ENCODE peak calls at places on chromosomes 13 and 19, in nine cellular contexts. T is astrocyte of the spinal cord, S is neural progenitor cell, V is lower leg skin, K is tibial nerve, H is breast epithelium, X is IMR-90, G is fibroblast of villous mesenchyme, A is mucosa of descending colon. Z is an unnamed sample.

GRCh38 chr13:31595568-31595967 is 143.8 kb upstream of the RXFP2 start:
- DNase-seq in T (peak), S (no peak), V (no peak), K (no peak), H (no peak), X (no peak), G (no peak), A (no peak), Z (peak)

GRCh38 chr13:97944396-97945029 is 9.0 kb upstream of the IPO5 start:
- DNase-seq in T (peak), S (no peak), V (no peak), K (no peak), H (no peak), X (peak), G (peak), A (no peak), Z (peak)

GRCh38 chr13:46359731-46360130 is 27.3 kb downstream of the RUBCNL start:
- DNase-seq in T (peak), S (no peak), V (no peak), K (no peak), H (no peak), X (peak), G (peak), A (no peak), Z (peak)

GRCh38 chr13:93690139-93690538 is 463.5 kb downstream of the GPC6 start:
- DNase-seq in T (peak), S (peak), V (no peak), K (peak), H (no peak), X (peak), G (peak), A (no peak), Z (no peak)

GRCh38 chr13:21663197-21663596 is 7.7 kb upstream of the FGF9 start:
- DNase-seq in T (no peak), S (no peak), V (no peak), K (no peak), H (no peak), X (no peak), G (no peak), A (no peak), Z (no peak)

GRCh38 chr19:55088021-55088451 is 12.4 kb downstream of the EPS8L1 start:
- DNase-seq in T (no peak), S (no peak), V (no peak), K (no peak), H (no peak), X (no peak), G (no peak), A (peak), Z (no peak)

GRCh38 chr13:53250272-53250875 is 221.8 kb downstream of the OLFM4 start:
- DNase-seq in T (peak), S (peak), V (peak), K (peak), H (no peak), X (peak), G (peak), A (no peak), Z (peak)

GRCh38 chr13:97395437-97396136 is 38.4 kb upstream of the RAP2A start:
- DNase-seq in T (peak), S (no peak), V (no peak), K (no peak), H (no peak), X (peak), G (no peak), A (no peak), Z (peak)

GRCh38 chr19:44002212-44002565 is 568 bp upstream of the ZNF230 start:
- DNase-seq in T (no peak), S (no peak), V (no peak), K (no peak), H (no peak), X (peak), G (peak), A (no peak), Z (no peak)

GRCh38 chr13:80481589-80481988 is 140.7 kb upstream of the SPRY2 start:
- DNase-seq in T (no peak), S (no peak), V (no peak), K (no peak), H (no peak), X (no peak), G (no peak), A (no peak), Z (no peak)

GRCh38 chr13:91328726-91329125 is 18.8 kb upstream of the MIR17HG start:
- DNase-seq in T (no peak), S (no peak), V (no peak), K (no peak), H (no peak), X (no peak), G (no peak), A (no peak), Z (no peak)

GRCh38 chr13:50410921-50411712 is 395.9 kb downstream of the KCNRG start:
- DNase-seq in T (peak), S (no peak), V (no peak), K (no peak), H (no peak), X (peak), G (peak), A (no peak), Z (peak)

GRCh38 chr13:98265669-98266551 is 88.8 kb upstream of the RNF113B start:
- DNase-seq in T (peak), S (no peak), V (no peak), K (peak), H (no peak), X (peak), G (no peak), A (peak), Z (no peak)

GRCh38 chr13:90281709-90282108 is 1065.8 kb upstream of the MIR17HG start:
- DNase-seq in T (no peak), S (no peak), V (no peak), K (no peak), H (no peak), X (no peak), G (no peak), A (no peak), Z (no peak)

GRCh38 chr19:7885818-7886217 is 2.5 kb upstream of the LRRC8E start:
- DNase-seq in T (no peak), S (no peak), V (no peak), K (no peak), H (no peak), X (no peak), G (no peak), A (no peak), Z (no peak)

GRCh38 chr19:19746286-19747213 is 13.6 kb upstream of the ZNF14 start:
- DNase-seq in T (no peak), S (no peak), V (no peak), K (no peak), H (no peak), X (no peak), G (no peak), A (no peak), Z (no peak)

GRCh38 chr13:36428083-36428482 is 4.2 kb upstream of the CCNA1 start:
- DNase-seq in T (no peak), S (no peak), V (no peak), K (no peak), H (no peak), X (no peak), G (peak), A (no peak), Z (no peak)

GRCh38 chr13:112836940-112837339 is 132.1 kb upstream of the MCF2L start:
- DNase-seq in T (no peak), S (no peak), V (no peak), K (no peak), H (no peak), X (no peak), G (no peak), A (no peak), Z (no peak)

GRCh38 chr19:48660854-48661731 is 11.7 kb downstream of the NTN5 start:
- DNase-seq in T (peak), S (peak), V (peak), K (peak), H (no peak), X (peak), G (peak), A (peak), Z (peak)

GRCh38 chr19:48628486-48629296 is 8.5 kb downstream of the DBP start:
- DNase-seq in T (no peak), S (no peak), V (no peak), K (no peak), H (no peak), X (no peak), G (no peak), A (peak), Z (no peak)

GRCh38 chr19:10268077-10268476 is 2.8 kb upstream of the ICAM1 start:
- DNase-seq in T (no peak), S (no peak), V (no peak), K (no peak), H (no peak), X (no peak), G (no peak), A (no peak), Z (no peak)

GRCh38 chr19:55485439-55486011 is 537 bp downstream of the NAT14 start:
- DNase-seq in T (no peak), S (no peak), V (no peak), K (no peak), H (no peak), X (no peak), G (no peak), A (peak), Z (peak)

GRCh38 chr13:114268344-114269280 is 12.8 kb upstream of the UPF3A start:
- DNase-seq in T (peak), S (no peak), V (no peak), K (no peak), H (no peak), X (no peak), G (no peak), A (no peak), Z (no peak)

GRCh38 chr19:33296473-33297060 is 5.8 kb downstream of the CEBPA start:
- DNase-seq in T (no peak), S (no peak), V (no peak), K (no peak), H (peak), X (no peak), G (peak), A (peak), Z (no peak)

GRCh38 chr19:18000981-18001836 is 6.8 kb upstream of the ARRDC2 start:
- DNase-seq in T (peak), S (peak), V (peak), K (peak), H (peak), X (peak), G (peak), A (peak), Z (peak)

GRCh38 chr19:29086182-29086581 is 126.8 kb downstream of the UQCRFS1 start:
- DNase-seq in T (no peak), S (no peak), V (no peak), K (no peak), H (no peak), X (no peak), G (no peak), A (no peak), Z (no peak)

GRCh38 chr19:14409157-14410053 is 9.7 kb downstream of the DDX39A start:
- DNase-seq in T (no peak), S (no peak), V (no peak), K (no peak), H (no peak), X (no peak), G (no peak), A (no peak), Z (no peak)

GRCh38 chr13:103523853-103524252 is 457.6 kb upstream of the SLC10A2 start:
- DNase-seq in T (no peak), S (peak), V (no peak), K (no peak), H (no peak), X (no peak), G (no peak), A (no peak), Z (no peak)

GRCh38 chr19:821976-822773 is 420 bp upstream of the PLPPR3 start:
- DNase-seq in T (no peak), S (peak), V (no peak), K (no peak), H (no peak), X (no peak), G (no peak), A (no peak), Z (no peak)

GRCh38 chr19:51194527-51195315 is 30.2 kb upstream of the CD33 start:
- DNase-seq in T (no peak), S (no peak), V (no peak), K (no peak), H (no peak), X (no peak), G (no peak), A (no peak), Z (no peak)

GRCh38 chr19:45322311-45322710 is 364 bp downstream of the CKM start:
- DNase-seq in T (no peak), S (peak), V (no peak), K (no peak), H (no peak), X (no peak), G (no peak), A (no peak), Z (no peak)

GRCh38 chr19:49792829-49793560 is 20.1 kb downstream of the FUZ start:
- DNase-seq in T (no peak), S (no peak), V (no peak), K (no peak), H (no peak), X (no peak), G (no peak), A (no peak), Z (no peak)

GRCh38 chr13:102117175-102117830 is 284.5 kb downstream of the FGF14 start:
- DNase-seq in T (no peak), S (no peak), V (peak), K (no peak), H (no peak), X (no peak), G (no peak), A (no peak), Z (no peak)

GRCh38 chr13:99033814-99034213 is 56.0 kb upstream of the DOCK9 start:
- DNase-seq in T (peak), S (peak), V (no peak), K (no peak), H (no peak), X (peak), G (peak), A (no peak), Z (peak)

GRCh38 chr13:109494955-109495354 is 291.4 kb downstream of the IRS2 start:
- DNase-seq in T (peak), S (no peak), V (no peak), K (no peak), H (no peak), X (peak), G (peak), A (no peak), Z (peak)

GRCh38 chr19:47186337-47187022 is 44.5 kb downstream of the BBC3 start:
- DNase-seq in T (no peak), S (no peak), V (no peak), K (no peak), H (no peak), X (no peak), G (no peak), A (peak), Z (peak)

GRCh38 chr19:34232566-34233481 is 21.5 kb upstream of the GARRE1 start:
- DNase-seq in T (peak), S (no peak), V (peak), K (peak), H (no peak), X (peak), G (peak), A (no peak), Z (peak)

GRCh38 chr19:19465436-19466070 is 49.8 kb downstream of the TSSK6 start:
- DNase-seq in T (no peak), S (no peak), V (no peak), K (no peak), H (no peak), X (no peak), G (no peak), A (peak), Z (no peak)

GRCh38 chr19:30341646-30342201 is 30.5 kb upstream of the ZNF536 start:
- DNase-seq in T (no peak), S (no peak), V (no peak), K (no peak), H (no peak), X (no peak), G (no peak), A (no peak), Z (no peak)

GRCh38 chr19:38071647-38072046 is 152.4 kb downstream of the DPF1 start:
- DNase-seq in T (no peak), S (no peak), V (no peak), K (no peak), H (no peak), X (no peak), G (no peak), A (no peak), Z (no peak)
- TF ChIP-seq CTCF in T (no peak), S (no peak), V (no peak), K (no peak), H (no peak), X (no peak), G (no peak), A (no peak), Z (no peak)

DNA sequence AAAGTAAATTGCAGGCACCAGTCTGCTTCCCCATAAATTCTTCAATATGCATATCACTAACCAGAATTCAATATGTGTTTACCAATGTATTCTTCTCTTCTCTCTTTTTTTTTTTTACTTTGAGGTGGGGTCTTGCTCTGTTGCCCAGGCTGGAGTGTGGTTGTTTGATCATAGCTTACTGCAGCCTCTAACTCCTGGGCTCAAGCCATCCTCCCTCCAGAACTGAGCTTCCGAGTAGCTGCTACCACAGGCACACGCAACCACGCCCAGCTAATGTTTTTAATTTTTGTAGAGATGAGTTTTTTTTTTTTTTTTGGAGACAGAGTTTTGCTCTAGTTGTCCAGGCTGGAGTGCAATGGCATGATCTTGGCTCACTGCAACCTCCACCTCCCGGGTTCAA is 16.8 kb downstream of the LTBP4 start:
- DNase-seq in T (no peak), S (no peak), V (no peak), K (no peak), H (no peak), X (no peak), G (no peak), A (no peak), Z (no peak)
- H3K4me3 ChIP-seq in T (no peak), S (no peak), V (no peak), K (no peak), H (no peak), X (no peak), G (no peak), A (no peak), Z (no peak)

GRCh38 chr13:39815345-39816111 is 160.1 kb downstream of the COG6 start:
- DNase-seq in T (peak), S (no peak), V (no peak), K (no peak), H (no peak), X (no peak), G (peak), A (no peak), Z (peak)
- TF ChIP-seq CTCF in T (peak), S (no peak), V (no peak), K (no peak), H (no peak), X (no peak), G (peak), A (no peak), Z (no peak)

GRCh38 chr19:39941151-39941550 is 6.7 kb upstream of the FCGBP start:
- DNase-seq in T (no peak), S (no peak), V (no peak), K (no peak), H (no peak), X (no peak), G (no peak), A (no peak), Z (no peak)

GRCh38 chr19:39940221-39940833 is 5.9 kb upstream of the FCGBP start:
- DNase-seq in T (no peak), S (no peak), V (no peak), K (no peak), H (no peak), X (no peak), G (no peak), A (no peak), Z (no peak)

GRCh38 chr19:39943586-39943985 is 9.2 kb upstream of the FCGBP start:
- DNase-seq in T (no peak), S (no peak), V (no peak), K (no peak), H (no peak), X (no peak), G (no peak), A (peak), Z (no peak)

GRCh38 chr19:39937792-39938191 is 3.4 kb upstream of the FCGBP start:
- DNase-seq in T (no peak), S (no peak), V (no peak), K (no peak), H (no peak), X (no peak), G (no peak), A (no peak), Z (no peak)

DNA sequence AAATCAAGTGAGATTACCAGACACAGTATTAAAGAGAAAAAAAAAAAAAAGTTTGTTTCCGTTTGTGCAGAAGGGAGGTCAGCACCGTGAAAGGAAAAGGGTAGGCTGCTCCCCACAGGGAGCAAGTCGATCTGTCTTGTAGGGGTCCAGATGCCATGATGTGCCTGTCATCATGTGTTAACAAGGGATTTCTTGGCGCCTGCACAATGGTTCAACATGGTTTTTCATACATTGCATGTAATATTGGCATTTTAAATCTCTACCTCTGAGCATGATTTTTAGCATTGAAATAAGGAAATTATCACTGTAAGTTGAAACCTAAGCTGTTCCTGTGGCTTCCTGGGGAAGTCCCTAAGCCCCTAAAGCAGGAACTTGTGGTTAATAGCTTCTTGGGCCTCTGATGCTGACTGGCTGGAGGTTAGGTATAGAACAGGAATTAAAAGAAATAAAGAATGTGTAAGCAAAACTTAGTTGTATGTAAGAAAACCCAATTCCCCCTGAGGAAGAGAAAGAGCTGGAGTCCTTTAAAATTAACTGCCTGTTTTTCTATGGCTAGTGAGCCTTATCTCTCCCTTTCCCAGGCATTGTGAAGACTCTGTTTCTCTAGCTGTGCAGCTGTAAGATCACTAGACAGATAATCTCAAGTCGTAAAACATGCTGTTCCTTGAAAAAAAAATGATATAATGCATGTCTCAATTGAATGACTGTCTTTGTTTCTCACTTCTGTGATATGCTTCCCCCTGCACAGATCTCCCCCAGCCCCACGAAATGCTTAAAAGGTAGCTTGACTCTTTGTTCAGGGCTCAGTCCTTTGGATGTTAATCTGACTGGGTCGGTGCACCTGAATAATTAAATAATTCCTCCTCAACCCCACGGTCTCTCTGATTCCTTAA is 7.4 kb upstream of the FCGBP start:
- DNase-seq in T (peak), S (peak), V (peak), K (peak), H (no peak), X (peak), G (peak), A (no peak), Z (no peak)
- H3K4me3 ChIP-seq in T (no peak), S (no peak), V (no peak), K (no peak), H (no peak), X (no peak), G (no peak), A (no peak), Z (no peak)

DNA sequence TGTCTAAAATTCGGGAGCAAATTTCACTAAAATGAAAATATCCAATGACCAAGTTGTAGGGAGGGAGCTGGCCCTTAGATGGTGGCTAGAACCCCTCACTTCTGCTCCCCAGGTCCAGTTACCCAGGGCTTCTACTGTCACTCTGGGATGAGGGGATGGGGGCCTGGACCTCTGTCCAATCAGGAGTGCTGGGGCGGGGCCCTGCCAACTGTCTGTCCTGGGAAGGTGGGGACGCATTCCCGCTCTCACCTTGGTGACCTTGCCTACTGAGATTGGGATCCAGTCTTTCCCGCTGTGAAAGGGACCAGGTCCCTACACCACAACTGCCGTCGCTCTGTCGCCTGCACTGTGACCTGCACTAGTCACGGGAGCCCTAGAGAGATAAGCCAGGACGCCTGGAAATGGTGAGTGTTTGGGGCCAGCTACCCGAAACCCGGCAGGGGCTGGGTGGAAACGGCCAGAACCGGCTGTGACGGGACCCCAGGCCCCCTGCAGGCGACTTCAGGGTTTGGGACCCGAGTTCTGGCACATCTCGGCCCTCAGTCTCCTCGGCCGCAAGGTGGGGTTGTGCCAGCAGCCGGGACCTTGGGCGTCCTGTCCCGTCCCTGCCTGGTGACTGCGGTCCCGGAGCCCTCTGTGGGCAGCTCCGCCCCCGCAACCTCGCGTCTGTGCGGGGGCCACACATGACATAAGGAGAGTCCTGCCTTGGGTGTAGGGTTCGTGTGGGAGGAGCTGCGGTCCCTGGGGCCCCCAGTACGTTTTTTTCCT is 22.8 kb downstream of the ZNF20 start:
- DNase-seq in T (no peak), S (no peak), V (no peak), K (no peak), H (no peak), X (no peak), G (no peak), A (no peak), Z (no peak)
- TF ChIP-seq CTCF in T (no peak), S (no peak), V (no peak), K (no peak), H (no peak), X (no peak), G (no peak), A (no peak), Z (no peak)

GRCh38 chr19:2783781-2784145 is 690 bp upstream of the SGTA start:
- DNase-seq in T (no peak), S (no peak), V (no peak), K (no peak), H (no peak), X (no peak), G (no peak), A (no peak), Z (no peak)
- H3K4me3 ChIP-seq in T (peak), S (no peak), V (no peak), K (no peak), H (peak), X (no peak), G (peak), A (peak), Z (peak)